ENCODE peak calls at places on chromosomes 4 and X, in four cellular contexts. Y is stimulated activated CD8-positive, alpha-beta memory T cell treated with anti-CD3 and anti-CD28 coated beads, Interleukin-2, amount 100 ng/mL, for 48 hours; N is A172; F is lower lobe of right lung. X is an unnamed sample.

GRCh38 chr4:86544313-86544966 is 49.7 kb upstream of the PTPN13 start:
- DNase-seq in Y (no peak), F (no peak), N (no peak), X (no peak)

GRCh38 chrX:70262952-70263567 is 3.1 kb upstream of the P2RY4 start:
- DNase-seq in F (no peak), Y (peak), N (peak), X (peak)

GRCh38 chr4:2797545-2798305 is 4.8 kb downstream of the SH3BP2 start:
- DNase-seq in Y (no peak), N (no peak), F (peak), X (no peak)

GRCh38 chr4:117429061-117429460 is 343.7 kb upstream of the TRAM1L1 start:
- DNase-seq in F (no peak), N (no peak), Y (no peak), X (peak)

GRCh38 chrX:1341531-1342179 is 5.1 kb downstream of the IL3RA start:
- DNase-seq in N (no peak), F (no peak), Y (no peak), X (no peak)

GRCh38 chr4:48910511-48910910 is 3.9 kb upstream of the OCIAD2 start:
- DNase-seq in F (no peak), N (no peak), Y (no peak), X (no peak)

GRCh38 chrX:129565046-129565649 is 25.1 kb downstream of the OCRL start:
- DNase-seq in N (no peak), F (no peak), Y (no peak), X (no peak)

GRCh38 chrX:136872091-136872700 is 8.3 kb downstream of the RBMX start:
- DNase-seq in F (no peak), Y (no peak), N (no peak), X (no peak)

GRCh38 chr4:149345424-149345823 is 470.2 kb downstream of the IQCM start:
- DNase-seq in Y (no peak), F (no peak), N (no peak), X (no peak)

GRCh38 chr4:169768385-169768784 is 10.6 kb upstream of the HPF1 start:
- DNase-seq in Y (no peak), N (no peak), F (no peak), X (no peak)

GRCh38 chr4:75376543-75376942 is 137.7 kb downstream of the RCHY1 start:
- DNase-seq in F (no peak), Y (no peak), N (no peak), X (no peak)

GRCh38 chrX:19904778-19905367 is 17.5 kb upstream of the SH3KBP1 start:
- DNase-seq in F (no peak), Y (no peak), N (peak), X (no peak)

GRCh38 chr4:150033937-150034336 is 44.3 kb upstream of the DCLK2 start:
- DNase-seq in F (no peak), Y (no peak), N (peak), X (no peak)

GRCh38 chr4:10204401-10205058 is 87.9 kb upstream of the WDR1 start:
- DNase-seq in Y (no peak), N (no peak), F (no peak), X (no peak)

GRCh38 chr4:70326052-70326451 is 8.7 kb upstream of the CABS1 start:
- DNase-seq in Y (no peak), F (no peak), N (no peak), X (no peak)

GRCh38 chr4:152102184-152103000 is 341.6 kb upstream of the GATB start:
- DNase-seq in N (peak), F (no peak), Y (no peak), X (no peak)

GRCh38 chr4:98605216-98605615 is 53.2 kb downstream of the TSPAN5 start:
- DNase-seq in N (no peak), Y (no peak), F (no peak), X (no peak)

GRCh38 chr4:156875697-156876096 is 95.9 kb downstream of the PDGFC start:
- DNase-seq in Y (no peak), F (no peak), N (no peak), X (no peak)